ENCODE peak calls at places on chromosome 12, in four cellular contexts. G is sigmoid colon, A is omental fat pad, O is endothelial cell. Q is an unnamed sample.

GRCh38 chr12:28351414-28351813 is 161.2 kb downstream of the CCDC91 start:
- DNase-seq in G (no peak), A (no peak), O (no peak), Q (no peak)

GRCh38 chr12:46556105-46556559 is 183.6 kb upstream of the SLC38A2 start:
- DNase-seq in G (no peak), A (no peak), O (no peak), Q (no peak)

GRCh38 chr12:112018571-112019237 is 5.5 kb downstream of the ERP29 start:
- DNase-seq in G (no peak), A (no peak), O (no peak), Q (no peak)

GRCh38 chr12:97275261-97276197 is 187.1 kb upstream of the RMST start:
- DNase-seq in G (no peak), A (no peak), O (no peak), Q (no peak)

GRCh38 chr12:116130431-116130830 is 147.1 kb downstream of the MED13L start:
- DNase-seq in G (no peak), A (no peak), O (no peak), Q (no peak)

GRCh38 chr12:68279227-68280054 is 26.0 kb upstream of the IL22 start:
- DNase-seq in G (no peak), A (no peak), O (no peak), Q (no peak)

GRCh38 chr12:5043589-5044419 is at the start of gene KCNA5:
- DNase-seq in G (peak; percentile 77), A (no peak), O (peak; percentile 26), Q (no peak)

GRCh38 chr12:109739747-109740693 is 26.4 kb downstream of the FAM222A start:
- DNase-seq in G (peak; percentile 29), A (no peak), O (peak; percentile 69), Q (no peak)

GRCh38 chr12:19605720-19606119 is 166.4 kb downstream of the AEBP2 start:
- DNase-seq in G (no peak), A (no peak), O (no peak), Q (no peak)

GRCh38 chr12:58528266-58528665 is 392.0 kb downstream of the LRIG3 start:
- DNase-seq in G (no peak), A (no peak), O (no peak), Q (no peak)

DNA sequence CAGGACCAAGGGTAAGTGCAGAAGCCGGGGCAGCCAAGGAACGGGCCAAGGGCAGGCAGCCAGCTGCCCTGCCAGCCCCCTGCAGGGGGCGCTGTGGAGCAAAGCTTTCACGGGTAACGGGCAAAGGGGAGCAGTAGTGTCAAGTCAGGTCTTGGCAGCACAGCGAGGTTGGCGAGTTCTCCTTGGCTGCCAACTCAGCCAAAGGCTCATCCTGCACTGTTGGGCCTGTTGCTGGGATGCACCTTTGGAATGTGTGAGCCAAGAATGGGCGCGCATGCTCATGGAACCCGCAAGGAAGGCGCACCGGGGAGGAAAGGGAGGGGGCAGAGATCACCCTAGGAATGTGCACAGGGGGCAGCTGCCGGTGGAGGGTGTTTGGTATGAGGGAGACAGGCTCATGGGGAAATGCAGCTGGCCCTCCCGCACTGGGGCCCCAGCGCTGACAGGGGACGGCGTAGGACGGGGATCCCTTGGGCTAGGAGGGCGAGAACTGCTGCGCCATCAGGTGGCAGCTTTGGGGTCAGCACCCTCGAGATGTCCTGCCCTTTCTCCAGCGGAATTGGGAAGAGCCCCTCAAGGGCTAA is 138.0 kb downstream of the ASCL4 start:
- DNase-seq in G (peak; percentile 65), A (no peak), O (peak; percentile 89), Q (no peak)
- TF ChIP-seq CTCF in G (peak; percentile 18), A (no peak), O (peak; percentile 99), Q (peak; percentile 14)

GRCh38 chr12:8796831-8797626 is 25.4 kb upstream of the A2ML1 start:
- DNase-seq in G (no peak), A (no peak), O (no peak), Q (no peak)
- TF ChIP-seq CTCF in G (no peak), A (no peak), O (no peak), Q (no peak)

GRCh38 chr12:122352394-122352793 is 70.1 kb downstream of the CLIP1 start:
- DNase-seq in G (no peak), A (no peak), O (no peak), Q (no peak)

GRCh38 chr12:122346054-122346453 is 76.4 kb downstream of the CLIP1 start:
- DNase-seq in G (no peak), A (no peak), O (no peak), Q (no peak)

GRCh38 chr12:122349078-122349477 is 73.4 kb downstream of the CLIP1 start:
- DNase-seq in G (no peak), A (no peak), O (no peak), Q (no peak)

GRCh38 chr12:122348505-122348904 is 74.0 kb downstream of the CLIP1 start:
- DNase-seq in G (no peak), A (no peak), O (no peak), Q (no peak)

DNA sequence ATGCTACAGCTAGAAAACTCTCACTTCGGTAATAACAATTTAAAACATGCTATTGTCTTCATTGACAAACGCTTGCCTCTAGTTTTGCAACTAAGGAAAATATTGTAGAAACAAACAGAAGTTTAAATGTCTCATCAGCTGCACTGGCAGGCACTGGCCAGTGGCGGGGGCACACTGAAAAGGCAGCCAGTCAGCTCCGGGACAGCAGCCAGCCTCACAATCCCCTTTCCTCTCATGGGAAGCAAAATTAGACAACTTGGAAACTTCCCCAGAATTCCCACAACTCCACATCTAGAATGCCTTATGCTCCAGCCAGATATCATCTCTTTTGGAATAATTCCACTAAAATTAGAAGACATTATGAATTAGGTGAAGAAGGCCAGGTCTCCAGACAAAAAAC is 72.0 kb downstream of the CLIP1 start:
- DNase-seq in G (no peak), A (no peak), O (no peak), Q (peak; percentile 18)
- TF ChIP-seq CTCF in G (peak; percentile 48), A (no peak), O (no peak), Q (peak; percentile 59)

DNA sequence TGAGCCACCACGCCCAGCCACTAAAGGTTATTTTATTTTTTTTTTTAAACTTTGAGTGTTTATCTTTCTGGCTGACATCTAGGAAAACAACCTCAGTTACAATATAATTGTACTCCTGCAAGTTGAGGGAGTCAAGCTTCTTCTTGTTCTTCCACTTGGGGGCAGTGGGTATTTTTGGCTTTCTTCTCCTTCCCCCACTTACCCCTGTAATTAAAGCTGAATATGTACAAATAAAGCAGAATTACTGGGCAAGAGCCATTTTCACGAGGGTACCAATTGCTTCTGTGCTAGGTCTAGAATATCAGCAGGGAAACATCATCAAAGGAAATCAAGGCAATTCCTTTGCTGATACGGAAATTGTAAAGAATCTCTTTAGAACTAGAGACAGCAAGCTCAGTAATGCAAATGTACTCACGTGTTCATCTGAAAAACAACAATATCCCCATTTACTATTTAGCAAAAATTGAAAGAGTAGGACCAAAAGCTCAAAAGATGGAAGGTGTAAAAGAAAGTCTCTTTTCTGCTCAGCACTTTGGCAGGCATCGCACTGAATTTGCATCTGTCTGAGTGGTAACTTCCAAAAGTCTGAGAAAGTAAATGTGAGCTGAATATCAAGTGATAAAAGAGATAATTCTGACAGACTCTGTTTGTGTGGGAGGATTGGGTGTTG is 72.8 kb downstream of the TAOK3 start:
- DNase-seq in G (no peak), A (no peak), O (no peak), Q (no peak)
- TF ChIP-seq CTCF in G (no peak), A (no peak), O (no peak), Q (no peak)

GRCh38 chr12:120647375-120647755 is 6.9 kb downstream of the CABP1 start:
- DNase-seq in G (no peak), A (no peak), O (no peak), Q (no peak)

GRCh38 chr12:120652671-120653435 is 12.4 kb downstream of the CABP1 start:
- DNase-seq in G (no peak), A (no peak), O (no peak), Q (no peak)

GRCh38 chr12:120651821-120652220 is 11.4 kb downstream of the CABP1 start:
- DNase-seq in G (no peak), A (no peak), O (no peak), Q (no peak)

GRCh38 chr12:120650249-120650690 is 9.8 kb downstream of the CABP1 start:
- DNase-seq in G (no peak), A (no peak), O (no peak), Q (no peak)

DNA sequence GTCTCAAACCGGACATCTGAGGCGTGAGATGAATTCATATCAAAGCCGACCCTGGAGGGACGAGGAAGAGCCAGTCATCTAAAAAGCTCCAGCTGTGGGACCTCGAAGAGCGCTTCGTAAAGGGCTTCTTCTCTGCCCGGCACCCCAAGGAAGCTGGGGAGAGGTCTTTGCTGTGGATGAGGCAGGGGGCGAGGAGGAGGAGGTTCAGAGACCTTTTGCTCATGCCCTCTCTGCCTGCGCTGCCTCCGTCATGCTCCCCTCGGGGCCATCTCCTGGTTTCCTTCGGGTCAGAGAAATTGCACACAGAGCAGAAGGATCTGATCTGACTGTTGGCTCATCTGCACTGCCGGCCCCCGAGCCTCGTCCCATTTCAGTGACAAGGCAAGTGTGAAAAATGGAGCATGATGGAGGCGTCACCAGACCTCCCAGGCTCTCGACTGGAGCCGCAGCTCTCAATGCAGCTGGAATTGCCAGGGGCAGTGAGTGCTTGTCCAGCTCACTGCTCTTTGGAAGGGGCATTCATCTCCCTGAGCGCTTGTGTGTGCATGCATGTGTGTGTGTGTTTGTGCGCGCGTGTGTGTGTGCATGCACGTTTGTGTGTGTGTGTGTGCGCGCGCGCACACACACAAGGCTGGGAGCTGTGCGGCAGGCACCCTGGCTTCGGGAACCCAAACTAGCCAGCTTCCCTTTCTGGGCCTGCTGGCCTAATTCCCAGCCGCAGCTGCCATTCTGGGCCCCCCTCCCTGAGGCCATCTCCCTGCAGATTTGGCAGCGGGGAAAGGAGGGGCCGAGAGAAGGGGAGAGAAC is 9.2 kb downstream of the CABP1 start:
- DNase-seq in G (no peak), A (no peak), O (no peak), Q (no peak)
- TF ChIP-seq CTCF in G (no peak), A (no peak), O (peak; percentile 16), Q (no peak)

GRCh38 chr12:57220770-57221168 is 4.2 kb downstream of the NXPH4 start:
- DNase-seq in G (no peak), A (no peak), O (no peak), Q (no peak)
- TF ChIP-seq CTCF in G (no peak), A (no peak), O (no peak), Q (no peak)